ENCODE peak calls at places on chromosomes 6 and 20, in four cellular contexts. One of them, this sample, is unnamed. For H3K4me1, the result is how much of the 10 kb centered on the place peaks cover.

GRCh38 chr6:109743739-109744138 is 52.6 kb downstream of the FIG4 start:
- DNase-seq in SK-N-SH: no peak
- DNase-seq in left lung: no peak
- DNase-seq in neural progenitor cell: no peak
- DNase-seq in this sample: peak

GRCh38 chr20:40744494-40745175 is 55.6 kb upstream of the MAFB start:
- DNase-seq in SK-N-SH: no peak
- DNase-seq in left lung: no peak
- DNase-seq in neural progenitor cell: no peak
- DNase-seq in this sample: no peak

GRCh38 chr6:31829633-31830492 is 2.3 kb downstream of the HSPA1B start:
- DNase-seq in left lung: no peak
- DNase-seq in SK-N-SH: no peak
- DNase-seq in neural progenitor cell: peak
- DNase-seq in this sample: peak

GRCh38 chr6:159693894-159694545 is 979 bp upstream of the SOD2 start:
- DNase-seq in neural progenitor cell: no peak
- DNase-seq in SK-N-SH: no peak
- DNase-seq in left lung: no peak
- DNase-seq in this sample: peak

GRCh38 chr6:137892271-137892708 is 25.2 kb downstream of the TNFAIP3 start:
- DNase-seq in left lung: no peak
- DNase-seq in SK-N-SH: no peak
- DNase-seq in neural progenitor cell: no peak
- DNase-seq in this sample: peak

GRCh38 chr6:16765235-16765634 is 4.0 kb upstream of the ATXN1 start:
- DNase-seq in neural progenitor cell: no peak
- DNase-seq in left lung: no peak
- DNase-seq in SK-N-SH: no peak
- DNase-seq in this sample: peak

GRCh38 chr6:3131695-3132094 is 13.2 kb downstream of the BPHL start:
- DNase-seq in neural progenitor cell: no peak
- DNase-seq in SK-N-SH: no peak
- DNase-seq in left lung: no peak
- DNase-seq in this sample: no peak

GRCh38 chr6:29850011-29850553 is 22.5 kb downstream of the HLA-G start:
- DNase-seq in SK-N-SH: no peak
- DNase-seq in left lung: peak
- DNase-seq in neural progenitor cell: no peak
- DNase-seq in this sample: peak

GRCh38 chr6:138569970-138570715 is 70.8 kb upstream of the NHSL1 start:
- DNase-seq in left lung: no peak
- DNase-seq in neural progenitor cell: no peak
- DNase-seq in SK-N-SH: no peak
- DNase-seq in this sample: no peak

GRCh38 chr6:72950114-72950860 is 275.0 kb downstream of the KHDC1L start:
- DNase-seq in left lung: no peak
- DNase-seq in SK-N-SH: no peak
- DNase-seq in neural progenitor cell: no peak
- DNase-seq in this sample: peak

GRCh38 chr20:1112908-1113307 is 5.5 kb upstream of the PSMF1 start:
- DNase-seq in left lung: no peak
- DNase-seq in SK-N-SH: no peak
- DNase-seq in neural progenitor cell: no peak
- DNase-seq in this sample: no peak

GRCh38 chr6:161890133-161890833 is 616.4 kb upstream of the AGPAT4 start:
- DNase-seq in SK-N-SH: no peak
- DNase-seq in neural progenitor cell: no peak
- DNase-seq in left lung: no peak
- DNase-seq in this sample: no peak

GRCh38 chr6:154984146-154984545 is 11.0 kb upstream of the TIAM2 start:
- DNase-seq in neural progenitor cell: no peak
- DNase-seq in SK-N-SH: no peak
- DNase-seq in left lung: no peak
- DNase-seq in this sample: no peak

GRCh38 chr6:43923376-43924221 is 153.6 kb downstream of the VEGFA start:
- DNase-seq in left lung: no peak
- DNase-seq in neural progenitor cell: no peak
- DNase-seq in SK-N-SH: no peak
- DNase-seq in this sample: peak

GRCh38 chr6:163355471-163355991 is 59.0 kb upstream of the QKI start:
- DNase-seq in neural progenitor cell: no peak
- DNase-seq in SK-N-SH: peak
- DNase-seq in left lung: peak
- DNase-seq in this sample: no peak

GRCh38 chr6:51415501-51415900 is 596.8 kb downstream of the TFAP2B start:
- DNase-seq in neural progenitor cell: no peak
- DNase-seq in SK-N-SH: no peak
- DNase-seq in left lung: no peak
- DNase-seq in this sample: no peak

GRCh38 chr6:16450821-16451220 is 212.4 kb downstream of the GMPR start:
- DNase-seq in SK-N-SH: no peak
- DNase-seq in left lung: no peak
- DNase-seq in neural progenitor cell: no peak
- DNase-seq in this sample: no peak

GRCh38 chr6:190596-191395 is 101.5 kb upstream of the DUSP22 start:
- DNase-seq in neural progenitor cell: peak
- DNase-seq in left lung: no peak
- DNase-seq in SK-N-SH: no peak
- DNase-seq in this sample: no peak

GRCh38 chr6:111980168-111980567 is 73.7 kb upstream of the CCN6 start:
- DNase-seq in SK-N-SH: no peak
- DNase-seq in neural progenitor cell: no peak
- DNase-seq in left lung: no peak
- DNase-seq in this sample: no peak

GRCh38 chr6:118551063-118551672 is 3.1 kb downstream of the PLN start:
- DNase-seq in left lung: no peak
- DNase-seq in SK-N-SH: peak
- DNase-seq in neural progenitor cell: peak
- DNase-seq in this sample: peak

GRCh38 chr6:54135665-54136370 is 24.6 kb downstream of the MLIP start:
- DNase-seq in left lung: no peak
- DNase-seq in SK-N-SH: no peak
- DNase-seq in neural progenitor cell: no peak
- DNase-seq in this sample: peak

GRCh38 chr6:16800942-16801341 is 39.7 kb upstream of the ATXN1 start:
- DNase-seq in neural progenitor cell: no peak
- DNase-seq in SK-N-SH: no peak
- DNase-seq in left lung: no peak
- DNase-seq in this sample: peak

GRCh38 chr20:8812818-8813217 is 256.1 kb upstream of the PLCB4 start:
- DNase-seq in SK-N-SH: no peak
- DNase-seq in left lung: no peak
- DNase-seq in neural progenitor cell: no peak
- DNase-seq in this sample: no peak

GRCh38 chr6:144349690-144350132 is 64.6 kb downstream of the UTRN start:
- DNase-seq in SK-N-SH: no peak
- DNase-seq in left lung: no peak
- DNase-seq in neural progenitor cell: no peak
- DNase-seq in this sample: peak

GRCh38 chr6:3850451-3851203 is 1.5 kb downstream of the FAM50B start:
- DNase-seq in left lung: peak
- DNase-seq in neural progenitor cell: no peak
- DNase-seq in SK-N-SH: no peak
- DNase-seq in this sample: no peak

GRCh38 chr20:20785226-20785625 is 72.8 kb upstream of the RALGAPA2 start:
- DNase-seq in neural progenitor cell: no peak
- DNase-seq in left lung: no peak
- DNase-seq in SK-N-SH: no peak
- DNase-seq in this sample: no peak

GRCh38 chr6:131182991-131183425 is 47.7 kb downstream of the AKAP7 start:
- DNase-seq in SK-N-SH: no peak
- DNase-seq in neural progenitor cell: peak
- DNase-seq in left lung: no peak
- DNase-seq in this sample: peak

GRCh38 chr6:8157839-8158238 is 55.5 kb upstream of the EEF1E1 start:
- DNase-seq in neural progenitor cell: no peak
- DNase-seq in SK-N-SH: no peak
- DNase-seq in left lung: no peak
- DNase-seq in this sample: no peak
- H3K4me1 ChIP-seq in neural progenitor cell: under half
- H3K4me1 ChIP-seq in SK-N-SH: under half
- H3K4me1 ChIP-seq in left lung: under half
- H3K4me1 ChIP-seq in this sample: under half

GRCh38 chr20:49284818-49285217 is 7.0 kb upstream of the ZNFX1 start:
- DNase-seq in left lung: no peak
- DNase-seq in neural progenitor cell: no peak
- DNase-seq in SK-N-SH: no peak
- DNase-seq in this sample: no peak
- H3K4me1 ChIP-seq in left lung: under half
- H3K4me1 ChIP-seq in neural progenitor cell: half or more
- H3K4me1 ChIP-seq in SK-N-SH: under half
- H3K4me1 ChIP-seq in this sample: half or more

GRCh38 chr6:56725257-56725656 is 82.6 kb upstream of the DST start:
- DNase-seq in left lung: no peak
- DNase-seq in SK-N-SH: no peak
- DNase-seq in neural progenitor cell: peak
- DNase-seq in this sample: no peak

GRCh38 chr6:56724455-56724854 is 81.8 kb upstream of the DST start:
- DNase-seq in SK-N-SH: no peak
- DNase-seq in left lung: no peak
- DNase-seq in neural progenitor cell: no peak
- DNase-seq in this sample: peak

GRCh38 chr6:56729719-56730118 is 87.0 kb upstream of the DST start:
- DNase-seq in SK-N-SH: no peak
- DNase-seq in left lung: no peak
- DNase-seq in neural progenitor cell: no peak
- DNase-seq in this sample: peak

GRCh38 chr6:56730663-56731529 is 88.2 kb upstream of the DST start:
- DNase-seq in left lung: no peak
- DNase-seq in SK-N-SH: no peak
- DNase-seq in neural progenitor cell: no peak
- DNase-seq in this sample: peak

DNA sequence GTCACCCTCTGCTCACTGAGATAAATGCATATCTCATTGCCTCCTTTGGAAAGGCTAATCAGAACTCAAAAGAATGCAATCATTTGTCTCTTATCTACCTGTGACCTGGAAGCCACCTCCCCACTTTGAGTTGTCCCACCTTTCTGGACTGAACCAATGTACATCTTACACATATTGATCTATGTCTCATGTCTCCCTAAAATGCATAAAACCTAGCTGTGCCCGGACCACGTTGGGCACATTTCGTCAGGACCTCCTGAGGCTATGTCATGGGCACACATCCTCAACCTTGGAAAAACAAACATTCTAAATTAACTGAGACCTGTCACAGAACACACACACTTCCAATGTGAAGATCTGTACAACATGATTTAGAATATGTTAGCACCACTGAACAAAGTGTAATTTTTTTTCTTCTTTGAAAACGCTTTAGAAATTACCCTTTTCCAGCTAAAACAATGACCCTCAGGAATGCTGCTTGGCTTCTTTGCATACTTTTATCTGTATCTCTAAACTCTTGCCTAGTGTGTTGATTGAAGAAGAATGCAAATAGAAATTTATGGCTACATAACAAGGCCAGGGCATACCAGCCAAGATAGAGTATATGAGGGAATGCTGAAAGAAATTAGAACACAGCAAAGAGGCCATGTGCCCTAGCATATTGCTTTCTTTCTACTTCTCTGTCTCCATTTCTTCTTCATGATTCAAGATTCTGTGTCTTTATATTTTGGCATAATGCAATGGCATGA is 84.6 kb upstream of the DST start:
- DNase-seq in SK-N-SH: no peak
- DNase-seq in left lung: no peak
- DNase-seq in neural progenitor cell: no peak
- DNase-seq in this sample: peak
- H3K4me1 ChIP-seq in SK-N-SH: under half
- H3K4me1 ChIP-seq in left lung: under half
- H3K4me1 ChIP-seq in neural progenitor cell: under half
- H3K4me1 ChIP-seq in this sample: half or more

DNA sequence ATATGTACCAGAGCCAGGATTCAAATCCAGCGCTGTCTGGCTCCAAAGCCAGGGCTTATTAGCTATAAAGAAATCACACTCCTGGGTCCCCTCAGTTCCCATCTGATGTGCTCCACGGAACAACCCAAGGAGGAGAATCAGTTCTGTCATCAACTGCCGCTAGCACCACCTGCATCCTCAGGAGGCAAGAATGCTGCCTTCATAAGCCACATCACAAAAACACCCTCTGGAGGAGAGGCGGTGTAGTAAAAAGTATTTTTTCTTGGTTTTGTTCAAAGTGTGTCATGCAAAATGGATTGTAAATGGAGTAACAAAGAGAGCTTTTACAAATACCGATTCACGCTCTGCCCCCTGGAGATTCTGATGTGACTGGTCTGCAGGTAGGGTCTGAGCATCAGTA is 57.1 kb downstream of the TNFRSF21 start:
- DNase-seq in neural progenitor cell: no peak
- DNase-seq in left lung: no peak
- DNase-seq in SK-N-SH: no peak
- DNase-seq in this sample: no peak
- H3K4me1 ChIP-seq in neural progenitor cell: under half
- H3K4me1 ChIP-seq in left lung: under half
- H3K4me1 ChIP-seq in SK-N-SH: under half
- H3K4me1 ChIP-seq in this sample: under half

GRCh38 chr6:158013904-158014504 is 32.3 kb downstream of the SYNJ2 start:
- DNase-seq in SK-N-SH: no peak
- DNase-seq in left lung: no peak
- DNase-seq in neural progenitor cell: no peak
- DNase-seq in this sample: no peak
- H3K4me1 ChIP-seq in SK-N-SH: under half
- H3K4me1 ChIP-seq in left lung: under half
- H3K4me1 ChIP-seq in neural progenitor cell: under half
- H3K4me1 ChIP-seq in this sample: under half

GRCh38 chr6:42782689-42783176 is 881 bp downstream of the BICRAL start:
- DNase-seq in SK-N-SH: peak
- DNase-seq in left lung: peak
- DNase-seq in neural progenitor cell: peak
- DNase-seq in this sample: peak
- H3K4me1 ChIP-seq in SK-N-SH: under half
- H3K4me1 ChIP-seq in left lung: under half
- H3K4me1 ChIP-seq in neural progenitor cell: under half
- H3K4me1 ChIP-seq in this sample: under half